ENCODE peak calls at places on chromosomes 4 and X, in seven cellular contexts. Z is NCI-H1092 treated with DMSO at 0.1 percent for 48 hours, A is Ammon's horn, Q is kidney glomerular epithelial cell, E is lower lobe of right lung, X is kidney, G is hypothalamus. S is an unnamed sample.

GRCh38 chr4:141807501-141807900 is 171.1 kb downstream of the IL15 start:
- DNase-seq in E (no peak), Q (peak), Z (no peak), A (no peak), X (no peak), G (no peak), S (no peak)

GRCh38 chr4:6839579-6839978 is 57.1 kb downstream of the KIAA0232 start:
- DNase-seq in G (no peak), Z (no peak), E (no peak), Q (no peak), X (no peak), A (no peak), S (no peak)

GRCh38 chr4:57151481-57151880 is 41.3 kb upstream of the IGFBP7 start:
- DNase-seq in Q (no peak), E (no peak), Z (no peak), X (no peak), A (no peak), G (no peak), S (no peak)

GRCh38 chr4:143281507-143282169 is 55.0 kb upstream of the GAB1 start:
- DNase-seq in G (no peak), X (no peak), E (no peak), Z (no peak), Q (no peak), A (no peak), S (no peak)

GRCh38 chrX:2464677-2465166 is 36.1 kb downstream of the DHRSX start:
- DNase-seq in Q (no peak), E (peak), A (no peak), G (no peak), Z (no peak), X (no peak), S (no peak)

GRCh38 chr4:150229538-150229937 is 151.3 kb downstream of the DCLK2 start:
- DNase-seq in G (no peak), Z (no peak), X (no peak), A (no peak), Q (no peak), E (no peak), S (no peak)

GRCh38 chrX:107440692-107441091 is 8.8 kb upstream of the FRMPD3 start:
- DNase-seq in Z (no peak), A (no peak), E (no peak), X (no peak), G (no peak), Q (no peak), S (no peak)

GRCh38 chrX:109537324-109537665 is 651 bp downstream of the NXT2 start:
- DNase-seq in X (no peak), E (no peak), G (no peak), Q (peak), Z (no peak), A (peak), S (peak)

GRCh38 chr4:46894841-46895240 is 14.2 kb downstream of the COX7B2 start:
- DNase-seq in A (no peak), G (no peak), E (no peak), X (no peak), Q (no peak), Z (no peak), S (no peak)

GRCh38 chr4:149168645-149169044 is 647.0 kb downstream of the IQCM start:
- DNase-seq in E (no peak), X (no peak), G (no peak), Q (no peak), Z (no peak), A (no peak), S (no peak)

GRCh38 chrX:109774706-109775105 is 41.6 kb upstream of the ACSL4 start:
- DNase-seq in E (no peak), X (no peak), A (no peak), Z (no peak), G (no peak), Q (peak), S (no peak)

GRCh38 chr4:151324449-151325319 is 721 bp downstream of the SH3D19 start:
- DNase-seq in Q (peak), G (peak), E (peak), Z (peak), A (peak), X (peak), S (no peak)

GRCh38 chrX:96907888-96908287 is 24.2 kb downstream of the RPA4 start:
- DNase-seq in Q (no peak), Z (no peak), X (no peak), G (no peak), A (no peak), E (no peak), S (no peak)

GRCh38 chr4:121794505-121795192 is 6.5 kb upstream of the EXOSC9 start:
- DNase-seq in G (no peak), Z (no peak), A (no peak), E (no peak), Q (no peak), X (no peak), S (no peak)